ENCODE peak calls at places on chromosomes 13 and 19, in ten cellular contexts. U, A, N, J, R, B, Z, O, T and P are unnamed samples.

GRCh38 chr13:102277286-102277685 is 124.6 kb downstream of the FGF14 start:
- DNase-seq in A (no peak), R (no peak), Z (peak; percentile 35), B (no peak), O (no peak), T (peak; percentile 52), U (no peak), J (no peak), N (peak; percentile 5), P (no peak)

GRCh38 chr13:23921451-23921888 is 24.2 kb upstream of the C1QTNF9B start:
- DNase-seq in J (no peak), B (no peak), R (no peak), Z (no peak), U (no peak), O (no peak), A (no peak), N (no peak), T (no peak), P (no peak)

GRCh38 chr13:96824110-96824509 is 170.2 kb downstream of the OXGR1 start:
- DNase-seq in B (no peak), A (no peak), J (no peak), R (no peak), O (no peak), T (no peak), Z (no peak), U (no peak), N (no peak), P (no peak)

GRCh38 chr13:110110783-110111182 is 196.2 kb downstream of the COL4A1 start:
- DNase-seq in R (no peak), T (no peak), Z (no peak), U (no peak), N (no peak), B (no peak), A (no peak), J (no peak), O (no peak), P (no peak)

GRCh38 chr19:49512970-49513745 is 697 bp downstream of the FCGRT start:
- DNase-seq in Z (peak; percentile 55), R (no peak), O (peak; percentile 65), N (peak; percentile 70), J (no peak), U (peak; percentile 79), A (no peak), T (peak; percentile 72), B (no peak), P (peak; percentile 59)

GRCh38 chr13:34360702-34361101 is 542.8 kb downstream of the RFC3 start:
- DNase-seq in B (no peak), U (no peak), J (no peak), R (no peak), N (no peak), A (no peak), Z (no peak), O (no peak), T (no peak), P (no peak)

GRCh38 chr19:40523322-40524047 is 53.2 kb upstream of the SHKBP1 start:
- DNase-seq in B (no peak), U (no peak), R (no peak), O (peak; percentile 90), N (peak; percentile 88), T (peak; percentile 25), A (no peak), Z (peak; percentile 44), J (no peak), P (peak; percentile 80)

GRCh38 chr19:16628984-16629691 is 1.1 kb upstream of the MED26 start:
- DNase-seq in B (no peak), R (peak; percentile 33), J (no peak), O (peak; percentile 62), A (no peak), T (peak; percentile 54), Z (peak; percentile 48), U (peak; percentile 58), N (peak; percentile 66), P (peak; percentile 48)

GRCh38 chr13:99386495-99386894 is 79.3 kb upstream of the GPR183 start:
- DNase-seq in B (no peak), N (no peak), T (no peak), A (no peak), U (no peak), J (no peak), O (peak; percentile 16), Z (no peak), R (no peak), P (no peak)

GRCh38 chr13:99383946-99384345 is 76.7 kb upstream of the GPR183 start:
- DNase-seq in N (no peak), U (no peak), A (no peak), O (no peak), J (no peak), Z (no peak), T (no peak), B (no peak), R (no peak), P (no peak)

GRCh38 chr13:99385940-99386339 is 78.7 kb upstream of the GPR183 start:
- DNase-seq in Z (no peak), N (no peak), U (no peak), J (no peak), B (no peak), O (peak; percentile 12), A (no peak), T (no peak), R (no peak), P (no peak)

GRCh38 chr13:99384468-99384867 is 77.3 kb upstream of the GPR183 start:
- DNase-seq in A (no peak), O (no peak), Z (no peak), T (no peak), U (no peak), N (no peak), B (no peak), J (no peak), R (no peak), P (no peak)

DNA sequence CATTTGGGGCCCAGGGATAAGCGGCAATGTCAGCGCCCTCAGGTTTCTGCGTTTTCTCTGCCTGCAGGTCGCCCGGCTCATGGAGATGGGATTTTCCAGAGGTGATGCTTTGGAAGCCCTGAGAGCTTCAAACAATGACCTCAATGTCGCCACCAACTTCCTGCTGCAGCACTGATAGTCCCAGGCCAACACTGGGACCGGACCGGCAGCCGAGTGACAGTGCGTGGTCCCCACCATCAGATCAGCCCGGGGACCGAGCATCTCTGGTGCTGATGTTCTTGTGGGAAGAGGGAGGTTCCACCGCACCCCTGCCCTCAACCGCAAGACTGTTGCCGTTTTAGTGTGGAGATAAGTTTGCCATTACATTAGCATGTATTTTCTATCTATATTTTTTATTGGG is 78.0 kb upstream of the GPR183 start:
- DNase-seq in B (no peak), U (no peak), O (peak; percentile 11), N (no peak), A (no peak), R (no peak), Z (no peak), J (no peak), T (no peak), P (no peak)
- H3K36me3 ChIP-seq in B (no peaks in the 10 kb centered on the region), U (no peaks in the 10 kb centered on the region), O (peaks cover 9% of the 10 kb centered on the region), N (peaks cover 4% of the 10 kb centered on the region), A (peaks cover 49% of the 10 kb centered on the region), R (peaks cover 3% of the 10 kb centered on the region), Z (peaks cover 23% of the 10 kb centered on the region), J (peaks cover 42% of the 10 kb centered on the region), T (no peaks in the 10 kb centered on the region), P (peaks cover 44% of the 10 kb centered on the region)

DNA sequence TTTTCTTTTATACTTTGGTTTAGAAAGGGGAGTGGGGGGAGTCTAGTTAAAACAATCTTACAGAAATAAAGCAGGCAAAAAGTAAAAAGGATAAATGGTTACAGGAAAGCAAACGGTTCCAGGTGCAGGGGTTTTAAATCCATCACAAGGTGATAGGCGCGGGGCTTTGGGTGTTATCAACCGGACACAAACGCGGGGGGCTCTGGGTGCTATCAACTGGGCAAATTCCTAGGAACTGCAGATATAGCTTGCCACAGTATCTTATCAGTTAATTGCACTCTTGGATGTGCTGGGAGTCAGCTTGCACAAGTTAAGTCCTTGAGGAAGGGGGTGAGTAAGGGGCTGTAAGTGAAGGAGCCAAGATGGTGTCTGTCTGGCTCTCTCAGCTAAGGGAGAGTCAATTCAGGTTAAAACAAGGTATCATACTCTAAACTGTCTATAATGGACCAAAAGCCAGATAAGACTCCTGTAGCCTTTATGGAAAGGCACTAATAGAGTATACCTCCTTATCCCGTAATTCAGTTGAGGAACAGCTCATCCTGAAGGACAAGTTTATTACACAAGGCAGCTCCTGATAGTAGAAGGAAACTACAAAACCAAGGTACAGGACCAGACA is 32.6 kb upstream of the ZSCAN5A start:
- DNase-seq in A (no peak), R (no peak), N (no peak), U (no peak), T (no peak), O (no peak), B (no peak), Z (no peak), J (no peak), P (no peak)
- TF ChIP-seq POLR2A in A (no peak), R (no peak), N (no peak), U (no peak), T (no peak), O (no peak), B (no peak), Z (no peak), J (no peak), P (no peak)

GRCh38 chr13:29511439-29511814 is 84.1 kb downstream of the SLC7A1 start:
- DNase-seq in A (no peak), Z (no peak), O (no peak), J (no peak), T (no peak), B (no peak), U (no peak), N (no peak), R (no peak), P (no peak)

GRCh38 chr13:29510698-29511438 is 84.6 kb downstream of the SLC7A1 start:
- DNase-seq in O (no peak), N (peak; percentile 24), B (no peak), A (no peak), U (no peak), T (no peak), R (no peak), J (no peak), Z (no peak), P (no peak)

GRCh38 chr13:29508874-29509249 is 86.6 kb downstream of the SLC7A1 start:
- DNase-seq in B (no peak), U (no peak), A (no peak), T (no peak), N (no peak), J (no peak), Z (no peak), O (no peak), R (no peak), P (no peak)

GRCh38 chr13:29508130-29508873 is 87.2 kb downstream of the SLC7A1 start:
- DNase-seq in O (peak; percentile 91), J (peak; percentile 94), A (no peak), Z (peak; percentile 84), T (peak; percentile 89), U (peak; percentile 88), N (peak; percentile 90), B (peak; percentile 87), R (no peak), P (peak; percentile 90)

DNA sequence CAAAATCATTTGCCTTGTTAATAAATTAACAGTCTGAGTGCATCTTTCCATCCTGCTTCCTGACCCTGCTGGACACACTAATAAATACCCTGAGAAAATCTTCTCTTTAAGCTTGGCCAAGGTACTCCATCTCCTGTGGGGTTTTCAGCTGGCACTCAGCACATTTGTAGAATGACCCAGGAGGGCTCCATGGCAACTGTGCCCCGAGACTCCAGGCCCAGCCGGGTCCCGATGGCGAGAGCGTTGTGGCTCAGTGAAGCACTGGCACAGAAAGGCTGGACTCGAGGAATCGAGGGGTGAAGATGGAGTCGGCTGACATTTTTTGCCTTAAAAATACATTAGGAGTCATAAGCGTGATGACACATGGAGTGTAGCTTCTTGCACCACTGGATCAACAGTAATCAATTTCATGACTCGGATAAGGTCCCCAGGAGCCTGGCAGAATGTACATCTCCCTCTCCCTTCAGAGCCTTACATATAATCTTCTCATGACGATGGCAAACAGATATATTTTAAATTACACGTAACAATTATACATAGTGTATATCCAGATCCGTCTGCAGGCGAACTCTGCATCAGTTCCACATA is 85.4 kb downstream of the SLC7A1 start:
- DNase-seq in O (no peak), B (no peak), A (no peak), N (no peak), J (no peak), U (no peak), T (no peak), R (no peak), Z (no peak), P (no peak)
- H3K36me3 ChIP-seq in O (no peaks in the 10 kb centered on the region), B (no peaks in the 10 kb centered on the region), A (peaks cover 55% of the 10 kb centered on the region), N (peaks cover 2% of the 10 kb centered on the region), J (peaks cover 22% of the 10 kb centered on the region), U (no peaks in the 10 kb centered on the region), T (no peaks in the 10 kb centered on the region), R (peaks cover 13% of the 10 kb centered on the region), Z (no peaks in the 10 kb centered on the region), P (peaks cover 23% of the 10 kb centered on the region)

DNA sequence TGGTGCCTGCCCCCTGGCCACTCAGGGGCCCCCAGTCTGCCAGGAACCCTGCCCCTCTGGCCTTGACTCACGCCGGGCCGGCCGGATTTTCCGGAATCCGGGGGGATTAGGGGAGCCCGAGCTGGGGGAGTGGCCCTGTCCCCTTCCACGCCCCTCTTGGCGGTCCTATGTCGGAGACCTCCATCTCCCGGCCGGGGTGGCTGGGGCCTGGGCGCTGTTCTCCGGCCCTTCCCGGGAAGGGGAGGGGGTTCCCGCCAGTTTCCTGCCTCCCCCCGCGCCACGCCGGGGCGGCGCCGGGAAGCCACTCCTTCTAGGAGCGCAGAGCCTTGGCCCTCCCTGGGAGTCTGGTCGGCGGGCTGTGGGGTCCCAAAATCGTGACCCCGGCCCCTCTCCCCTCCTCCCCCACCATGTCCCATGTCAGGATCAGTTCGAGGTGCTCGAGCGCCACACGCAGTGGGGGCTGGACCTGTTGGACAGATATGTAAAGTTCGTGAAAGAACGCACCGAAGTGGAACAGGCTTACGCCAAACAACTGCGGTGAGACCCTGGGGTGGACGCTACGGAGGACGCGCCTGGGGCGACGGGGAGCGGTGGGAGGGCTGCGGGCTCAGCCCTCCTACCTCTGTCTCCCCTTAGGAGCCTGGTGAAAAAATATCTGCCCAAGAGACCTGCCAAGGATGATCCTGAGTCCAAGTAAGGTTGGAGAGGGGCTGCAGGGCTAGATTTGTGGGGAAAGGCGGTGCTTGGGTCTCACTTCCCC is 1.3 kb downstream of the TRIP10 start:
- DNase-seq in U (peak; percentile 79), N (peak; percentile 50), T (peak; percentile 70), O (no peak), B (no peak), R (no peak), Z (peak; percentile 81), A (no peak), J (no peak), P (peak; percentile 45)
- TF ChIP-seq POLR2A in U (peak; percentile 28), N (no peak), T (peak; percentile 14), O (no peak), B (peak; percentile 17), R (no peak), Z (no peak), A (peak; percentile 23), J (no peak), P (no peak)